ENCODE peak calls at places on chromosome 5, in six cellular contexts. D, T, S, L, X and A are unnamed samples.

GRCh38 chr5:180832638-180833068 is 28.4 kb downstream of the ZFP62 start:
- DNase-seq in L (no peak), X (no peak), S (no peak), T (peak; percentile 39), D (no peak), A (no peak)

GRCh38 chr5:45507174-45507573 is 189.0 kb downstream of the HCN1 start:
- DNase-seq in L (no peak), T (no peak), X (no peak), D (no peak), S (no peak), A (no peak)

GRCh38 chr5:99122976-99123375 is 194.2 kb upstream of the CHD1 start:
- DNase-seq in T (no peak), D (no peak), X (peak; percentile 29), S (no peak), L (no peak), A (peak; percentile 57)

GRCh38 chr5:172858990-172859811 is 25.1 kb downstream of the ERGIC1 start:
- DNase-seq in D (peak; percentile 69), T (peak; percentile 80), X (peak; percentile 85), S (peak; percentile 55), L (peak; percentile 87), A (no peak)

GRCh38 chr5:35371971-35372426 is 141.7 kb upstream of the PRLR start:
- DNase-seq in X (no peak), L (no peak), D (no peak), T (peak; percentile 45), S (no peak), A (no peak)

GRCh38 chr5:151745071-151745705 is 13.2 kb downstream of the ATOX1 start:
- DNase-seq in L (peak; percentile 52), D (peak; percentile 54), S (no peak), T (peak; percentile 29), X (peak; percentile 90), A (peak; percentile 93)

GRCh38 chr5:62585751-62586150 is 7.1 kb downstream of the LRRC70 start:
- DNase-seq in L (no peak), T (no peak), D (no peak), X (peak; percentile 33), S (no peak), A (no peak)

GRCh38 chr5:132389453-132390286 is 20.2 kb downstream of the SLC22A5 start:
- DNase-seq in D (no peak), X (peak; percentile 100), T (peak; percentile 71), S (peak; percentile 96), L (no peak), A (peak; percentile 99)

GRCh38 chr5:135827965-135828792 is 6.3 kb upstream of the SLC25A48 start:
- DNase-seq in T (no peak), D (no peak), S (no peak), X (no peak), L (no peak), A (no peak)

DNA sequence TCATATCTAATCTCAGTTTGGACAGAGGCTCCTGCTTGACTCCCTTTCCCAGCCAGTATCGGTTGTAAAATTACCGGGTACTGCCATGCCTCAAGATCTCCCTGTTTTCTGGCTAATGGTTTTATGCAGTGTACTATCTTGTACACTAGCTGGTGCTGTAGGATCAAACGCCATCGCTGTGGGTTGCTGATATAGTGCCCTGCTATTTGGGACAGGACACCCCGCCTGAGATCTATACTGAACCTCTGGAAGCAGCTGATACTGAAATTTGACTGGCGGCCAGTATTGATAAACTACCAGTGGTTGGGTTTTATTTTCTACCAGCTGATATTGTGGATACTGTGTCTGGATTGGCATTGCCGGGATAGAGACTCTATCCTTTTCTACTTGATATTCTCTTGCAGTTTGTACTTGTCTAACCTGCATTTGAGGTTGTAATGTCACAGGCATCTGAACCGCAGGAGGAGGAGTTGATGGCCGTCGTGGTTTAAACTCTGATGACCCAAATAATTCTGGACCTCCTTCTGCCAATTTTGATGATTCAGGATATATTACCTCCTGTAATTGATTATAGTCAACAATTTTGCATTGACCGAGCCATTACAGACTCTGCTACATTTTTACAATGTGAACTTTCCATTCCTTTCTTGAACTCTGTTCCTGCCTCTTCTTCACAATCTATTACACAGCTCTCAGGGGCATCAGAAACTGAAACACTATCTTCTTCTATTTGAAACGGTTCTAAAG is 112.5 kb upstream of the LARP1 start:
- DNase-seq in X (no peak), S (no peak), L (no peak), D (no peak), T (no peak), A (no peak)
- TF ChIP-seq CTCF in X (peak; percentile 65), S (peak; percentile 46), L (peak; percentile 77), D (peak; percentile 59), T (peak; percentile 42), A (peak; percentile 60)

GRCh38 chr5:173919443-173919842 is 31.3 kb downstream of the CPEB4 start:
- DNase-seq in X (peak; percentile 44), T (no peak), D (no peak), L (no peak), S (no peak), A (peak; percentile 49)

GRCh38 chr5:173920866-173921265 is 32.7 kb downstream of the CPEB4 start:
- DNase-seq in X (peak; percentile 51), D (no peak), L (no peak), T (no peak), S (no peak), A (no peak)

GRCh38 chr5:173922527-173922926 is 34.4 kb downstream of the CPEB4 start:
- DNase-seq in L (no peak), D (no peak), X (no peak), S (no peak), T (no peak), A (no peak)

GRCh38 chr5:173917788-173918786 is 29.9 kb downstream of the CPEB4 start:
- DNase-seq in T (peak; percentile 73), L (no peak), D (peak; percentile 47), S (peak; percentile 83), X (peak; percentile 91), A (peak; percentile 69)

GRCh38 chr5:173920024-173920753 is 32.0 kb downstream of the CPEB4 start:
- DNase-seq in T (no peak), X (peak; percentile 48), S (no peak), D (no peak), L (no peak), A (no peak)
- H3K4me1 ChIP-seq in T (peaks cover 47% of the 10 kb centered on the region), X (peaks cover 10% of the 10 kb centered on the region), S (peaks cover 59% of the 10 kb centered on the region), D (peaks cover 3% of the 10 kb centered on the region), L (peaks cover 99% of the 10 kb centered on the region), A (peaks cover 19% of the 10 kb centered on the region)

GRCh38 chr5:60595183-60595582 is 104.8 kb downstream of the DEPDC1B start:
- DNase-seq in D (no peak), X (no peak), T (no peak), S (no peak), L (no peak), A (no peak)

GRCh38 chr5:60594715-60595114 is 105.3 kb downstream of the DEPDC1B start:
- DNase-seq in D (no peak), S (no peak), T (no peak), L (no peak), X (no peak), A (no peak)

GRCh38 chr5:60598424-60598823 is 101.5 kb downstream of the DEPDC1B start:
- DNase-seq in L (no peak), D (no peak), T (no peak), S (no peak), X (no peak), A (no peak)

DNA sequence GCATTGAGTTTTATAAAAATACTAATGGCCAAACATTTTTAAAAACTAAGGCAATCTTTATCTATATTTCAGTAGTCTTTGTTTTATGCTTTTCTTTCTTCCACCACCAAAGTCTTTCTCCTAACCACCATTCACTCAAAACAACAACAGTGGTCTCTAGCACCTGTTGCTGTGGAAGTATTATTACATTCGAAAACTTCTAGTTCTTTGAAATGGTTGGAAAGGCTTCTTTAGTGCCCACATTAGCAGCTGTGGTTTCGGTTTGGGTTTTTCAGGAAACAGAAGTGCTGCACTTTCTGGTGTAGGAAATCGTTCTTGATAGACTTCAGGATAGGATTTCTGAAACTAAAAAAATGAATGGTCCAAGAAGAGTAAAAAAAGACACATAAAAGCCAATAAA is 102.4 kb downstream of the DEPDC1B start:
- DNase-seq in D (no peak), T (no peak), S (no peak), X (no peak), L (no peak), A (no peak)
- H3K27ac ChIP-seq in D (no peak overlapping the region), T (no peak overlapping the region), S (no peak overlapping the region), X (no peak overlapping the region), L (no peak overlapping the region), A (no peak overlapping the region)

GRCh38 chr5:127330116-127330515 is 39.5 kb downstream of the MEGF10 start:
- DNase-seq in S (no peak), X (no peak), L (no peak), D (no peak), T (no peak), A (no peak)

GRCh38 chr5:127321465-127321864 is 30.9 kb downstream of the MEGF10 start:
- DNase-seq in D (no peak), X (no peak), T (no peak), S (no peak), L (no peak), A (no peak)

GRCh38 chr5:127324756-127325155 is 34.2 kb downstream of the MEGF10 start:
- DNase-seq in T (no peak), X (no peak), L (no peak), S (no peak), D (no peak), A (no peak)

GRCh38 chr5:127322405-127322804 is 31.8 kb downstream of the MEGF10 start:
- DNase-seq in T (no peak), S (no peak), L (no peak), X (no peak), D (no peak), A (no peak)

DNA sequence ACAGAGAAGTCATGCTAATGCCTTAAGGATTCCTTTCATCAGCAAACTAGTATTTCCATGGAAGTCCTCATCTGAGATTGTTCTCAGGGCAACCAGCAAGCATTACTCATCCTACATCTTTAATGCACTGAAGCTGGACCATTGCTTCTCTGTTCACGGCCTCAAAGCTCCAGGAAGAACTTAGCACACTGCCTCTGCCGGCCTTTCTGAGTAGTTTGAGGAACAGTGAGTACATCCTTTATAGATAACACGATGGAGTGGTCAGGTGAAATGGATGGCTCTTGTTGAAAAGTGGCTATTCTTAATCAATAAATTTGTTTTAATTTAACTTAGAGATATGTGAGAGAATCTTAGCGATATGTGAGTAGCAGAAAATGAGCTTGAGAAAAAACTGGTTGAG is 35.8 kb downstream of the MEGF10 start:
- DNase-seq in X (no peak), D (no peak), S (no peak), T (no peak), L (no peak), A (no peak)
- TF ChIP-seq CTCF in X (no peak), D (no peak), S (no peak), T (no peak), L (no peak), A (no peak)

GRCh38 chr5:14254686-14255085 is 111.5 kb downstream of the TRIO start:
- DNase-seq in L (no peak), T (no peak), S (no peak), D (no peak), X (no peak), A (no peak)
- H3K4me1 ChIP-seq in L (peaks cover 98% of the 10 kb centered on the region), T (peaks cover 56% of the 10 kb centered on the region), S (peaks cover 24% of the 10 kb centered on the region), D (no peaks in the 10 kb centered on the region), X (peaks cover 14% of the 10 kb centered on the region), A (no peaks in the 10 kb centered on the region)

GRCh38 chr5:139418804-139419203 is 14.9 kb upstream of the SPATA24 start:
- DNase-seq in L (no peak), T (no peak), X (no peak), S (no peak), D (no peak), A (no peak)
- H3K27ac ChIP-seq in L (peak overlapping the region; percentile 91), T (peak overlapping the region; percentile 62), X (no peak overlapping the region), S (no peak overlapping the region), D (peak overlapping the region; percentile 46), A (no peak overlapping the region)